ENCODE peak calls at places on chromosome 14, in nine cellular contexts. One of them, this sample, is unnamed.

GRCh38 chr14:103198429-103199140 is 75.3 kb downstream of the TNFAIP2 start:
- DNase-seq in lower lobe of right lung: no peak
- DNase-seq in psoas muscle: no peak
- DNase-seq in CD8-positive, alpha-beta T cell: no peak
- DNase-seq in BE2C: no peak
- DNase-seq in brain microvascular endothelial cell: no peak
- DNase-seq in epithelial cell of esophagus: peak
- DNase-seq in retinal pigment epithelial cell: no peak
- DNase-seq in cardiac muscle cell: peak
- DNase-seq in this sample: no peak

GRCh38 chr14:94499673-94500072 is 9.6 kb downstream of the SERPINA12 start:
- DNase-seq in lower lobe of right lung: no peak
- DNase-seq in psoas muscle: no peak
- DNase-seq in CD8-positive, alpha-beta T cell: no peak
- DNase-seq in BE2C: no peak
- DNase-seq in brain microvascular endothelial cell: no peak
- DNase-seq in epithelial cell of esophagus: no peak
- DNase-seq in retinal pigment epithelial cell: no peak
- DNase-seq in cardiac muscle cell: no peak
- DNase-seq in this sample: no peak

GRCh38 chr14:50741571-50741970 is 73.5 kb upstream of the SAV1 start:
- DNase-seq in lower lobe of right lung: no peak
- DNase-seq in psoas muscle: no peak
- DNase-seq in CD8-positive, alpha-beta T cell: no peak
- DNase-seq in BE2C: no peak
- DNase-seq in brain microvascular endothelial cell: peak
- DNase-seq in epithelial cell of esophagus: peak
- DNase-seq in retinal pigment epithelial cell: no peak
- DNase-seq in cardiac muscle cell: no peak
- DNase-seq in this sample: no peak

GRCh38 chr14:96203635-96204034 is 1.0 kb upstream of the BDKRB2 start:
- DNase-seq in lower lobe of right lung: no peak
- DNase-seq in psoas muscle: no peak
- DNase-seq in CD8-positive, alpha-beta T cell: no peak
- DNase-seq in BE2C: no peak
- DNase-seq in brain microvascular endothelial cell: no peak
- DNase-seq in epithelial cell of esophagus: peak
- DNase-seq in retinal pigment epithelial cell: no peak
- DNase-seq in cardiac muscle cell: no peak
- DNase-seq in this sample: no peak

GRCh38 chr14:61934385-61934784 is 172.2 kb downstream of the SNAPC1 start:
- DNase-seq in lower lobe of right lung: no peak
- DNase-seq in psoas muscle: no peak
- DNase-seq in CD8-positive, alpha-beta T cell: no peak
- DNase-seq in BE2C: no peak
- DNase-seq in brain microvascular endothelial cell: peak
- DNase-seq in epithelial cell of esophagus: peak
- DNase-seq in retinal pigment epithelial cell: no peak
- DNase-seq in cardiac muscle cell: peak
- DNase-seq in this sample: no peak

GRCh38 chr14:50051706-50052105 is 64.7 kb downstream of the VCPKMT start:
- DNase-seq in lower lobe of right lung: no peak
- DNase-seq in psoas muscle: no peak
- DNase-seq in CD8-positive, alpha-beta T cell: no peak
- DNase-seq in BE2C: no peak
- DNase-seq in brain microvascular endothelial cell: no peak
- DNase-seq in epithelial cell of esophagus: no peak
- DNase-seq in retinal pigment epithelial cell: no peak
- DNase-seq in cardiac muscle cell: no peak
- DNase-seq in this sample: no peak

GRCh38 chr14:60116181-60116580 is 24.5 kb downstream of the PCNX4 start:
- DNase-seq in lower lobe of right lung: no peak
- DNase-seq in psoas muscle: no peak
- DNase-seq in CD8-positive, alpha-beta T cell: no peak
- DNase-seq in BE2C: no peak
- DNase-seq in brain microvascular endothelial cell: no peak
- DNase-seq in epithelial cell of esophagus: peak
- DNase-seq in retinal pigment epithelial cell: no peak
- DNase-seq in cardiac muscle cell: no peak
- DNase-seq in this sample: no peak

GRCh38 chr14:38125484-38125912 is 82.2 kb upstream of the SSTR1 start:
- DNase-seq in lower lobe of right lung: no peak
- DNase-seq in psoas muscle: no peak
- DNase-seq in CD8-positive, alpha-beta T cell: no peak
- DNase-seq in BE2C: peak
- DNase-seq in brain microvascular endothelial cell: no peak
- DNase-seq in epithelial cell of esophagus: no peak
- DNase-seq in retinal pigment epithelial cell: no peak
- DNase-seq in cardiac muscle cell: no peak
- DNase-seq in this sample: no peak

GRCh38 chr14:88189040-88189839 is 133.8 kb downstream of the KCNK10 start:
- DNase-seq in lower lobe of right lung: no peak
- DNase-seq in psoas muscle: no peak
- DNase-seq in CD8-positive, alpha-beta T cell: no peak
- DNase-seq in BE2C: peak
- DNase-seq in brain microvascular endothelial cell: peak
- DNase-seq in epithelial cell of esophagus: peak
- DNase-seq in retinal pigment epithelial cell: peak
- DNase-seq in cardiac muscle cell: peak
- DNase-seq in this sample: peak

GRCh38 chr14:34251662-34252061 is 210.4 kb downstream of the SPTSSA start:
- DNase-seq in lower lobe of right lung: no peak
- DNase-seq in psoas muscle: no peak
- DNase-seq in CD8-positive, alpha-beta T cell: no peak
- DNase-seq in BE2C: no peak
- DNase-seq in brain microvascular endothelial cell: no peak
- DNase-seq in epithelial cell of esophagus: no peak
- DNase-seq in retinal pigment epithelial cell: no peak
- DNase-seq in cardiac muscle cell: no peak
- DNase-seq in this sample: no peak

GRCh38 chr14:31745741-31746140 is 184.5 kb downstream of the NUBPL start:
- DNase-seq in lower lobe of right lung: no peak
- DNase-seq in psoas muscle: no peak
- DNase-seq in CD8-positive, alpha-beta T cell: no peak
- DNase-seq in BE2C: no peak
- DNase-seq in brain microvascular endothelial cell: no peak
- DNase-seq in epithelial cell of esophagus: no peak
- DNase-seq in retinal pigment epithelial cell: no peak
- DNase-seq in cardiac muscle cell: no peak
- DNase-seq in this sample: no peak

GRCh38 chr14:57871487-57872080 is 5.7 kb upstream of the SLC35F4 start:
- DNase-seq in lower lobe of right lung: no peak
- DNase-seq in psoas muscle: no peak
- DNase-seq in CD8-positive, alpha-beta T cell: no peak
- DNase-seq in BE2C: peak
- DNase-seq in brain microvascular endothelial cell: peak
- DNase-seq in epithelial cell of esophagus: peak
- DNase-seq in retinal pigment epithelial cell: peak
- DNase-seq in cardiac muscle cell: peak
- DNase-seq in this sample: peak

GRCh38 chr14:69636718-69637480 is 25.5 kb downstream of the SUSD6 start:
- DNase-seq in lower lobe of right lung: no peak
- DNase-seq in psoas muscle: no peak
- DNase-seq in CD8-positive, alpha-beta T cell: no peak
- DNase-seq in BE2C: no peak
- DNase-seq in brain microvascular endothelial cell: no peak
- DNase-seq in epithelial cell of esophagus: no peak
- DNase-seq in retinal pigment epithelial cell: no peak
- DNase-seq in cardiac muscle cell: no peak
- DNase-seq in this sample: no peak

GRCh38 chr14:93328546-93328945 is 4.3 kb downstream of the BTBD7 start:
- DNase-seq in lower lobe of right lung: no peak
- DNase-seq in psoas muscle: no peak
- DNase-seq in CD8-positive, alpha-beta T cell: no peak
- DNase-seq in BE2C: no peak
- DNase-seq in brain microvascular endothelial cell: no peak
- DNase-seq in epithelial cell of esophagus: no peak
- DNase-seq in retinal pigment epithelial cell: no peak
- DNase-seq in cardiac muscle cell: no peak
- DNase-seq in this sample: no peak

GRCh38 chr14:99200654-99201005 is 71.4 kb downstream of the BCL11B start:
- DNase-seq in lower lobe of right lung: no peak
- DNase-seq in psoas muscle: no peak
- DNase-seq in CD8-positive, alpha-beta T cell: no peak
- DNase-seq in BE2C: no peak
- DNase-seq in brain microvascular endothelial cell: no peak
- DNase-seq in epithelial cell of esophagus: no peak
- DNase-seq in retinal pigment epithelial cell: no peak
- DNase-seq in cardiac muscle cell: no peak
- DNase-seq in this sample: no peak

GRCh38 chr14:99201351-99202073 is 70.5 kb downstream of the BCL11B start:
- DNase-seq in lower lobe of right lung: no peak
- DNase-seq in psoas muscle: no peak
- DNase-seq in CD8-positive, alpha-beta T cell: no peak
- DNase-seq in BE2C: no peak
- DNase-seq in brain microvascular endothelial cell: no peak
- DNase-seq in epithelial cell of esophagus: no peak
- DNase-seq in retinal pigment epithelial cell: no peak
- DNase-seq in cardiac muscle cell: no peak
- DNase-seq in this sample: no peak

GRCh38 chr14:99198746-99199145 is 73.3 kb downstream of the BCL11B start:
- DNase-seq in lower lobe of right lung: no peak
- DNase-seq in psoas muscle: no peak
- DNase-seq in CD8-positive, alpha-beta T cell: no peak
- DNase-seq in BE2C: no peak
- DNase-seq in brain microvascular endothelial cell: no peak
- DNase-seq in epithelial cell of esophagus: no peak
- DNase-seq in retinal pigment epithelial cell: no peak
- DNase-seq in cardiac muscle cell: no peak
- DNase-seq in this sample: no peak

GRCh38 chr14:99202516-99202915 is 69.5 kb downstream of the BCL11B start:
- DNase-seq in lower lobe of right lung: no peak
- DNase-seq in psoas muscle: no peak
- DNase-seq in CD8-positive, alpha-beta T cell: no peak
- DNase-seq in BE2C: no peak
- DNase-seq in brain microvascular endothelial cell: no peak
- DNase-seq in epithelial cell of esophagus: no peak
- DNase-seq in retinal pigment epithelial cell: no peak
- DNase-seq in cardiac muscle cell: no peak
- DNase-seq in this sample: no peak

GRCh38 chr14:99199854-99200653 is 71.9 kb downstream of the BCL11B start:
- DNase-seq in lower lobe of right lung: no peak
- DNase-seq in psoas muscle: peak
- DNase-seq in CD8-positive, alpha-beta T cell: no peak
- DNase-seq in BE2C: no peak
- DNase-seq in brain microvascular endothelial cell: no peak
- DNase-seq in epithelial cell of esophagus: no peak
- DNase-seq in retinal pigment epithelial cell: no peak
- DNase-seq in cardiac muscle cell: peak
- DNase-seq in this sample: no peak
- TF ChIP-seq CTCF in lower lobe of right lung: peak
- TF ChIP-seq CTCF in psoas muscle: no peak
- TF ChIP-seq CTCF in CD8-positive, alpha-beta T cell: no peak
- TF ChIP-seq CTCF in BE2C: no peak
- TF ChIP-seq CTCF in brain microvascular endothelial cell: peak
- TF ChIP-seq CTCF in epithelial cell of esophagus: peak
- TF ChIP-seq CTCF in retinal pigment epithelial cell: peak
- TF ChIP-seq CTCF in cardiac muscle cell: no peak
- TF ChIP-seq CTCF in this sample: no peak

DNA sequence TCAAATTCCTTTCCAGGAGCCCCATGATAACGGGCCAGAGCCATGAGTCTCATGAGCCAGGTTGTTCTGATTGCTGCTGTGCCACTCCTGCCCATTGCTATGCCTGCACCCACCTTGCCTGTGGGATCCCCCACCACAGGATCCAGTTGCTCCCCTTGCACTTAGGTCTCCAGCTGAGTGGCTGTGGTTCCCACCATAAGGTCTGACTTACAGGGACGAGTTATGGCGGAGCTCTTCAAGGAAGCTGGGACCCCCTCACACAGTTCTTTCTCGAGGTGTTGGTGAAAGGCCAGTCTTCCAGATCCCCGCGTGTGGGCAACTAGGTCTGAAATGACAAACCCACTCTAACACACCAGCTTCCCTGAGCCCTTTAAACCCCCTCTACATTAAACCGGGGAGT is 111.9 kb upstream of the C14orf180 start:
- DNase-seq in lower lobe of right lung: no peak
- DNase-seq in psoas muscle: no peak
- DNase-seq in CD8-positive, alpha-beta T cell: no peak
- DNase-seq in BE2C: no peak
- DNase-seq in brain microvascular endothelial cell: no peak
- DNase-seq in epithelial cell of esophagus: no peak
- DNase-seq in retinal pigment epithelial cell: no peak
- DNase-seq in cardiac muscle cell: no peak
- DNase-seq in this sample: no peak
- H3K4me3 ChIP-seq in lower lobe of right lung: no peak
- H3K4me3 ChIP-seq in psoas muscle: no peak
- H3K4me3 ChIP-seq in CD8-positive, alpha-beta T cell: no peak
- H3K4me3 ChIP-seq in BE2C: no peak
- H3K4me3 ChIP-seq in brain microvascular endothelial cell: no peak
- H3K4me3 ChIP-seq in epithelial cell of esophagus: no peak
- H3K4me3 ChIP-seq in retinal pigment epithelial cell: no peak
- H3K4me3 ChIP-seq in cardiac muscle cell: no peak
- H3K4me3 ChIP-seq in this sample: no peak

DNA sequence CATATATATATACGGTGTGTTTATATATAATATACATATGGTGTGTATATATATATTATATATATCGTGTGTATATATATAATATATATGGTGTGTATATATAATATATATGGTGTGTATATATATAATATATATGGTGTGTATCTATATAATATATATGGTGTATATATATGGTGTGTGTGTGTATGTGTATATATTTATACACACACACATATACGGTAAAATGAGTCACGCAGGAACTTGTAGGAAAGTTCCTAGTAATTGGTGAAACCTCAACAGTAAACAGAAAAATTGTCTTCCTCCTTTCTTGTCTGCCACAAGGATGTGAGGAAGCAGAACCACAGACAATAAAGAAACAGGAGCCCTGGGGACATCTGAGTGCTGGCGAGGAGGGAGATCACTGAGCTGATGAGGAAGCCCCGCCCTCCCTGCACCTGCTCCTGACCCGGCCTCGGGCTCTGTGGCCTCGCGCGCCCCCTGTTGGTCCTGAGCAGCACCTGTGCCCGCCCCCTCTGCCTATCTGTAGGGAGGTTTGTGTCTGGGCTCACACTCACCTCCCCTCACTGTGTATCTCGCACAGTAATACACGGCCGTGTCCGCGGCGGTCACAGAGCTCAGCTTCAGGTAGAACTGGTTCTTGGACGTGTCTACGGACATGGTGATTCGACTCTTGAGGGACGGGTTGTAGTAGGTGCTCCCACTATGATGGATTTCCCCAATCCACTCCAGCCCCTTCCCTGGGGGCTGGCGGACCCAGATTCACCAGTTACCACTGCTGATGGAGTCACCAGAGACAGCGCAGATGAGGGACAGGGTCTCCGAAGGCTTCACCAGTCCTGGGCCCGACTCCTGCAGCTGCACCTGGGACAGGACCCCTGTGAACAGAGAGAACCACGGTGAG is 1079.4 kb downstream of the TMEM121 start:
- DNase-seq in lower lobe of right lung: peak
- DNase-seq in psoas muscle: no peak
- DNase-seq in CD8-positive, alpha-beta T cell: peak
- DNase-seq in BE2C: peak
- DNase-seq in brain microvascular endothelial cell: no peak
- DNase-seq in epithelial cell of esophagus: no peak
- DNase-seq in retinal pigment epithelial cell: no peak
- DNase-seq in cardiac muscle cell: no peak
- DNase-seq in this sample: peak
- TF ChIP-seq CTCF in lower lobe of right lung: no peak
- TF ChIP-seq CTCF in psoas muscle: no peak
- TF ChIP-seq CTCF in CD8-positive, alpha-beta T cell: peak
- TF ChIP-seq CTCF in BE2C: peak
- TF ChIP-seq CTCF in brain microvascular endothelial cell: no peak
- TF ChIP-seq CTCF in epithelial cell of esophagus: no peak
- TF ChIP-seq CTCF in retinal pigment epithelial cell: no peak
- TF ChIP-seq CTCF in cardiac muscle cell: no peak
- TF ChIP-seq CTCF in this sample: peak

GRCh38 chr14:56585461-56586084 is 6.0 kb downstream of the TMEM260 start:
- DNase-seq in lower lobe of right lung: no peak
- DNase-seq in psoas muscle: no peak
- DNase-seq in CD8-positive, alpha-beta T cell: no peak
- DNase-seq in BE2C: no peak
- DNase-seq in brain microvascular endothelial cell: no peak
- DNase-seq in epithelial cell of esophagus: peak
- DNase-seq in retinal pigment epithelial cell: no peak
- DNase-seq in cardiac muscle cell: no peak
- DNase-seq in this sample: no peak
- H3K4me3 ChIP-seq in lower lobe of right lung: no peak
- H3K4me3 ChIP-seq in psoas muscle: no peak
- H3K4me3 ChIP-seq in CD8-positive, alpha-beta T cell: no peak
- H3K4me3 ChIP-seq in BE2C: no peak
- H3K4me3 ChIP-seq in brain microvascular endothelial cell: no peak
- H3K4me3 ChIP-seq in epithelial cell of esophagus: no peak
- H3K4me3 ChIP-seq in retinal pigment epithelial cell: no peak
- H3K4me3 ChIP-seq in cardiac muscle cell: no peak
- H3K4me3 ChIP-seq in this sample: no peak

This sample was measured in WERI-Rb-1.